ENCODE peak calls at places on chromosomes 12 and 14, in seven cellular contexts. Y is GM06990, A is upper lobe of left lung, B is A549, R is lung, I is foreskin fibroblast, D is psoas muscle. S is an unnamed sample.

GRCh38 chr14:104303705-104304425 is 165.5 kb downstream of the KIF26A start:
- DNase-seq in Y (no peak), A (peak), B (no peak), R (no peak), I (no peak), D (no peak), S (no peak)

GRCh38 chr12:47317182-47317915 is 237.6 kb upstream of the AMIGO2 start:
- DNase-seq in Y (peak), A (no peak), B (no peak), R (no peak), I (peak), D (no peak), S (no peak)

GRCh38 chr14:101761032-101761880 is at the start of gene PPP2R5C:
- DNase-seq in Y (peak), A (peak), B (peak), R (peak), I (peak), D (peak), S (peak)

GRCh38 chr12:127509066-127509778 is 757.7 kb upstream of the TMEM132C start:
- DNase-seq in Y (no peak), A (no peak), B (no peak), R (no peak), I (peak), D (no peak), S (peak)

GRCh38 chr12:87217486-87217885 is 811.7 kb downstream of the C12orf50 start:
- DNase-seq in Y (no peak), A (no peak), B (no peak), R (no peak), I (no peak), D (no peak), S (peak)

GRCh38 chr14:68659021-68659931 is 133.6 kb downstream of the ZFP36L1 start:
- DNase-seq in Y (no peak), A (peak), B (no peak), R (no peak), I (peak), D (no peak), S (peak)

GRCh38 chr12:46507766-46508165 is 135.2 kb upstream of the SLC38A2 start:
- DNase-seq in Y (no peak), A (no peak), B (no peak), R (no peak), I (peak), D (no peak), S (no peak)

GRCh38 chr14:30443368-30444007 is 115.5 kb upstream of the G2E3 start:
- DNase-seq in Y (no peak), A (no peak), B (peak), R (no peak), I (peak), D (no peak), S (peak)

GRCh38 chr12:85865905-85866304 is 8.2 kb upstream of the NTS start:
- DNase-seq in Y (no peak), A (no peak), B (no peak), R (no peak), I (peak), D (no peak), S (no peak)

GRCh38 chr12:44227601-44228000 is 391.7 kb downstream of the TMEM117 start:
- DNase-seq in Y (no peak), A (no peak), B (no peak), R (no peak), I (peak), D (no peak), S (no peak)

GRCh38 chr12:75315518-75315917 is 14.6 kb downstream of the CAPS2 start:
- DNase-seq in Y (no peak), A (no peak), B (peak), R (no peak), I (peak), D (no peak), S (peak)

GRCh38 chr14:51087024-51087423 is 7.9 kb downstream of the TRIM9 start:
- DNase-seq in Y (peak), A (no peak), B (peak), R (no peak), I (peak), D (no peak), S (no peak)

GRCh38 chr14:89635615-89636014 is 218.6 kb upstream of the FOXN3 start:
- DNase-seq in Y (no peak), A (no peak), B (no peak), R (no peak), I (no peak), D (no peak), S (peak)

GRCh38 chr12:104788848-104789271 is 169.2 kb downstream of the SLC41A2 start:
- DNase-seq in Y (no peak), A (no peak), B (no peak), R (no peak), I (no peak), D (no peak), S (no peak)

GRCh38 chr12:26121323-26121740 is 3.5 kb downstream of the BHLHE41 start:
- DNase-seq in Y (no peak), A (no peak), B (no peak), R (no peak), I (no peak), D (no peak), S (no peak)

GRCh38 chr12:26548227-26548626 is 284.8 kb downstream of the ITPR2 start:
- DNase-seq in Y (no peak), A (no peak), B (no peak), R (no peak), I (no peak), D (no peak), S (no peak)

GRCh38 chr12:97335093-97335492 is 127.5 kb upstream of the RMST start:
- DNase-seq in Y (no peak), A (no peak), B (no peak), R (no peak), I (no peak), D (no peak), S (no peak)

GRCh38 chr12:68286396-68286795 is 33.0 kb upstream of the IL22 start:
- DNase-seq in Y (no peak), A (no peak), B (no peak), R (no peak), I (no peak), D (no peak), S (no peak)

GRCh38 chr14:63478024-63478423 is 65.2 kb downstream of the PPP2R5E start:
- DNase-seq in Y (peak), A (no peak), B (no peak), R (no peak), I (no peak), D (no peak), S (no peak)

GRCh38 chr14:72830786-72831583 is 62.9 kb downstream of the DPF3 start:
- DNase-seq in Y (no peak), A (no peak), B (no peak), R (no peak), I (peak), D (no peak), S (peak)

GRCh38 chr14:64769096-64770020 is 65.1 kb downstream of the PLEKHG3 start:
- DNase-seq in Y (no peak), A (peak), B (no peak), R (no peak), I (no peak), D (no peak), S (no peak)

GRCh38 chr12:120710805-120711296 is 593 bp downstream of the UNC119B start:
- DNase-seq in Y (peak), A (no peak), B (no peak), R (no peak), I (peak), D (no peak), S (no peak)

GRCh38 chr14:58536975-58537374 is 100.8 kb upstream of the DACT1 start:
- DNase-seq in Y (no peak), A (no peak), B (no peak), R (no peak), I (no peak), D (no peak), S (no peak)

GRCh38 chr12:71397433-71397954 is 42.1 kb upstream of the LGR5 start:
- DNase-seq in Y (no peak), A (no peak), B (no peak), R (no peak), I (peak), D (no peak), S (peak)

GRCh38 chr12:71393625-71394024 is 46.0 kb upstream of the LGR5 start:
- DNase-seq in Y (no peak), A (no peak), B (no peak), R (no peak), I (no peak), D (no peak), S (no peak)

DNA sequence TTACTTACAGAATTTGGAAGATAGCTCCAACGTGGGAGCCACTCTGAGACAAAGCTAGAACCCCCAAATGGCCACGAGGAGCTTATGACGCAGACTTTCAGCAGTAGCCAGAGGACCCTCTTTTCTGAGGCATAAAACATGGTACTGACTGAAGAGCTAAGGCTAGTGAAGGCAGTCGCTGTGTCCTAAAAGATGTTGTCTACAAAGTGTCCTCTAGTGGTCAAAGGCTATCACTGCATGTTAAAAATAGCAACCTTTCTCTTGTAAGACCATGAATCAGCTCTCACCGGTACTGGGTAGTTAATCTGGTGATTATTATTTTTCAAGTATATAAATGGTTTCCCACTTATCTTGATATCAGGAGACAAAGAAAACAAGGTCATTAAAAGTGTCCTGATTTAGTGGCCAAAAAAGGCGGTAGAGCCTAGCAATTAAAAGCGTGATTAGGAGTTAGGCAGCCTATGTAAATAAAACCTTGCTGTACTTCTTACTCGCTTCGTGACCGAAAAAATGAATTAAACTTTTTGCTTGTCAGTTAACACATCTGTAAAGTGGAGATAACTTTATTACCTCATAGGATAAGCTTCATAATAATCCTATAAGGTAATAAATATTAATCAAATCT is 47.0 kb upstream of the LGR5 start:
- DNase-seq in Y (no peak), A (no peak), B (peak), R (no peak), I (peak), D (no peak), S (peak)
- TF ChIP-seq CTCF in Y (peak), A (peak), B (peak), R (peak), I (peak), D (peak), S (peak)

GRCh38 chr14:53964249-53964648 is 7.6 kb upstream of the BMP4 start:
- DNase-seq in Y (no peak), A (no peak), B (no peak), R (no peak), I (peak), D (no peak), S (peak)
- H3K4me3 ChIP-seq in Y (no peak), A (no peak), B (no peak), R (no peak), I (no peak), D (no peak), S (no peak)

GRCh38 chr12:7642876-7643309 is 22.8 kb downstream of the APOBEC1 start:
- DNase-seq in Y (no peak), A (no peak), B (peak), R (no peak), I (peak), D (no peak), S (no peak)
- TF ChIP-seq CTCF in Y (peak), A (peak), B (peak), R (no peak), I (peak), D (peak), S (peak)

GRCh38 chr12:122503147-122503751 is 2.5 kb upstream of the ZCCHC8 start:
- DNase-seq in Y (no peak), A (no peak), B (no peak), R (no peak), I (peak), D (no peak), S (no peak)

GRCh38 chr12:122503783-122504590 is 3.3 kb upstream of the ZCCHC8 start:
- DNase-seq in Y (no peak), A (no peak), B (no peak), R (no peak), I (no peak), D (no peak), S (no peak)

GRCh38 chr12:122500685-122501488 is at the start of gene ZCCHC8:
- DNase-seq in Y (peak), A (peak), B (peak), R (peak), I (peak), D (peak), S (peak)

GRCh38 chr12:122499991-122500684 is 594 bp downstream of the ZCCHC8 start:
- DNase-seq in Y (no peak), A (peak), B (peak), R (peak), I (peak), D (peak), S (peak)

DNA sequence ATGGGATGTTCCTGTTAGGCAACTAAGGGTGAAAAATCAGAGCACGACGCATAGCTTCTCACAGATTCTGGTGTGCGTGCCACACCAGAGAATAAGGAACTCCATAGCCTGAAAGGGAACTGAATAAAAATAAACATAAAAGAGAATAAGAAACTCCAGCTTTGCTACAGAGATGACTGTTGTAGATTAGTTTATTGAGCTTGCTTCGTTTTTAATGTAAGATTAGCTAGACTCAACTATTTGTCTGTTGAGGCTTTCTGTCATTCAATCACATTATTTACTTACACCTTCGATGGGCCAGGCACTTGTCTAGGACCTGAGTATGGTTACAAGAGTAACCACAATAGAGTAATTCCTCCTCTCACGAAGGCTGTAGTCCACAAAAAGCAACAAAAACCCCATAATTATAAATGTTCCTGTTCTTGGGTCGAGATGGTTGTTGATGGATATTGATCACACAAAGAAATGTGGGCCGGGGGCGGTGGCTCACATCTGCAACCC is 807 bp upstream of the ZCCHC8 start:
- DNase-seq in Y (peak), A (no peak), B (no peak), R (no peak), I (no peak), D (no peak), S (no peak)
- H3K4me3 ChIP-seq in Y (peak), A (peak), B (peak), R (no peak), I (peak), D (peak), S (peak)

GRCh38 chr12:114684098-114684869 is at the start of gene TBX3:
- DNase-seq in Y (peak), A (peak), B (peak), R (peak), I (peak), D (peak), S (peak)
- TF ChIP-seq CTCF in Y (no peak), A (peak), B (peak), R (peak), I (peak), D (peak), S (peak)

GRCh38 chr14:60508707-60509437 is at the start of gene SIX6:
- DNase-seq in Y (no peak), A (peak), B (no peak), R (no peak), I (peak), D (peak), S (no peak)

GRCh38 chr14:60506462-60506984 is 2.4 kb upstream of the SIX6 start:
- DNase-seq in Y (no peak), A (peak), B (no peak), R (no peak), I (no peak), D (no peak), S (no peak)

GRCh38 chr14:60506985-60507829 is 1.7 kb upstream of the SIX6 start:
- DNase-seq in Y (no peak), A (peak), B (no peak), R (no peak), I (no peak), D (no peak), S (no peak)

GRCh38 chr14:60509438-60510253 is 700 bp downstream of the SIX6 start:
- DNase-seq in Y (no peak), A (peak), B (no peak), R (no peak), I (no peak), D (no peak), S (no peak)

DNA sequence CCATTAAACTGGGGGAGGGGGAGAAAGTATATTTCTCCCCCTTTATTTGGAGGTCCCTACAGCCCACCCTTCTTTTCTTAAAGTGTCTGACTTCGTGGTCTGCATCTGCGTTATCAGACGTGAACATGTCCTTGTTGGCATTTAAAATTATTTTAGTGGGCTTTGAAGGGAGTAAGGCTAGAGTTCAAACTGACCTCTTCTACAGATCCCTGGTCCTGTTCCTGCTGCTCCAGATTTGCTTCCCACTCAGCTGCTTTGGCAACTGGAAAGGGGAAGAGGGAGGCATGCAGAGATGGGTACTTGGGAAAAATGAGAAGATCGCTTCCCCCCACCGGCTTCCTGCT is 611 bp upstream of the SIX6 start:
- DNase-seq in Y (no peak), A (no peak), B (no peak), R (no peak), I (no peak), D (no peak), S (no peak)
- H3K4me3 ChIP-seq in Y (no peak), A (no peak), B (no peak), R (no peak), I (no peak), D (peak), S (no peak)

GRCh38 chr12:13698001-13698400 is 283.4 kb downstream of the GRIN2B start:
- DNase-seq in Y (no peak), A (peak), B (no peak), R (no peak), I (no peak), D (no peak), S (no peak)

GRCh38 chr12:13687633-13688032 is 293.8 kb downstream of the GRIN2B start:
- DNase-seq in Y (no peak), A (no peak), B (no peak), R (no peak), I (no peak), D (no peak), S (no peak)

GRCh38 chr12:13695781-13696180 is 285.6 kb downstream of the GRIN2B start:
- DNase-seq in Y (no peak), A (no peak), B (no peak), R (no peak), I (no peak), D (no peak), S (no peak)

GRCh38 chr12:13691598-13691997 is 289.8 kb downstream of the GRIN2B start:
- DNase-seq in Y (no peak), A (no peak), B (no peak), R (no peak), I (no peak), D (no peak), S (no peak)

GRCh38 chr12:13692332-13692731 is 289.1 kb downstream of the GRIN2B start:
- DNase-seq in Y (no peak), A (no peak), B (no peak), R (no peak), I (no peak), D (no peak), S (no peak)
- TF ChIP-seq CTCF in Y (no peak), A (no peak), B (no peak), R (no peak), I (no peak), D (no peak), S (no peak)

GRCh38 chr14:55578511-55578910 is 1.5 kb upstream of the KTN1 start:
- DNase-seq in Y (no peak), A (no peak), B (no peak), R (no peak), I (peak), D (no peak), S (no peak)
- H3K4me3 ChIP-seq in Y (no peak), A (peak), B (peak), R (no peak), I (peak), D (peak), S (peak)

GRCh38 chr12:2877959-2878732 is 1.1 kb downstream of the RHNO1 start:
- DNase-seq in Y (no peak), A (no peak), B (no peak), R (no peak), I (peak), D (no peak), S (peak)
- TF ChIP-seq CTCF in Y (no peak), A (no peak), B (no peak), R (no peak), I (no peak), D (no peak), S (no peak)

GRCh38 chr12:106082216-106083175 is 56.3 kb downstream of the NUAK1 start:
- DNase-seq in Y (no peak), A (no peak), B (no peak), R (no peak), I (peak), D (no peak), S (peak)
- H3K4me3 ChIP-seq in Y (no peak), A (no peak), B (no peak), R (no peak), I (no peak), D (no peak), S (no peak)